ENCODE peak calls at places on chromosomes 12 and 14, in six cellular contexts. One of them, this sample, is unnamed.

GRCh38 chr12:72236071-72236705 is 36.0 kb upstream of the TRHDE start:
- DNase-seq in ovary: no peak
- DNase-seq in fibroblast of lung: peak; percentile 57
- DNase-seq in left lung: no peak
- DNase-seq in IMR-90: peak; percentile 64
- DNase-seq in tibial artery: no peak
- DNase-seq in this sample: no peak

GRCh38 chr14:76919431-76919810 is 93.2 kb downstream of the LRRC74A start:
- DNase-seq in fibroblast of lung: peak; percentile 46
- DNase-seq in left lung: no peak
- DNase-seq in ovary: no peak
- DNase-seq in IMR-90: no peak
- DNase-seq in tibial artery: no peak
- DNase-seq in this sample: no peak

GRCh38 chr12:90260136-90260535 is 551.5 kb upstream of the ATP2B1 start:
- DNase-seq in fibroblast of lung: no peak
- DNase-seq in ovary: no peak
- DNase-seq in tibial artery: no peak
- DNase-seq in IMR-90: no peak
- DNase-seq in left lung: no peak
- DNase-seq in this sample: no peak

GRCh38 chr14:50260511-50260910 is 29.1 kb upstream of the SOS2 start:
- DNase-seq in IMR-90: peak; percentile 52
- DNase-seq in ovary: no peak
- DNase-seq in tibial artery: no peak
- DNase-seq in fibroblast of lung: peak; percentile 30
- DNase-seq in left lung: no peak
- DNase-seq in this sample: no peak

GRCh38 chr12:113236539-113237354 is 15.5 kb downstream of the TPCN1 start:
- DNase-seq in left lung: no peak
- DNase-seq in tibial artery: peak; percentile 20
- DNase-seq in ovary: no peak
- DNase-seq in fibroblast of lung: no peak
- DNase-seq in IMR-90: no peak
- DNase-seq in this sample: no peak

GRCh38 chr12:31323466-31324115 is 2.4 kb downstream of the SINHCAF start:
- DNase-seq in left lung: peak; percentile 88
- DNase-seq in tibial artery: peak; percentile 41
- DNase-seq in IMR-90: no peak
- DNase-seq in fibroblast of lung: no peak
- DNase-seq in ovary: peak; percentile 59
- DNase-seq in this sample: peak; percentile 34

GRCh38 chr14:100539766-100540140 is 47.5 kb downstream of the BEGAIN start:
- DNase-seq in tibial artery: no peak
- DNase-seq in IMR-90: no peak
- DNase-seq in ovary: peak; percentile 16
- DNase-seq in fibroblast of lung: no peak
- DNase-seq in left lung: no peak
- DNase-seq in this sample: peak; percentile 5

GRCh38 chr12:2083561-2083960 is 30.8 kb downstream of the CACNA1C start:
- DNase-seq in left lung: no peak
- DNase-seq in ovary: no peak
- DNase-seq in IMR-90: no peak
- DNase-seq in tibial artery: no peak
- DNase-seq in fibroblast of lung: peak; percentile 26
- DNase-seq in this sample: no peak

GRCh38 chr14:58367296-58367695 is 28.4 kb upstream of the TOMM20L start:
- DNase-seq in tibial artery: peak; percentile 27
- DNase-seq in left lung: no peak
- DNase-seq in fibroblast of lung: no peak
- DNase-seq in IMR-90: no peak
- DNase-seq in ovary: no peak
- DNase-seq in this sample: no peak

GRCh38 chr14:85254718-85255117 is 275.2 kb upstream of the FLRT2 start:
- DNase-seq in tibial artery: no peak
- DNase-seq in left lung: no peak
- DNase-seq in ovary: no peak
- DNase-seq in IMR-90: no peak
- DNase-seq in fibroblast of lung: no peak
- DNase-seq in this sample: no peak

GRCh38 chr12:49983892-49984291 is 11.1 kb downstream of the AQP6 start:
- DNase-seq in IMR-90: peak; percentile 92
- DNase-seq in tibial artery: no peak
- DNase-seq in left lung: no peak
- DNase-seq in ovary: no peak
- DNase-seq in fibroblast of lung: peak; percentile 85
- DNase-seq in this sample: no peak

GRCh38 chr12:104671407-104672095 is 214.8 kb downstream of the CHST11 start:
- DNase-seq in tibial artery: peak; percentile 90
- DNase-seq in IMR-90: peak; percentile 84
- DNase-seq in left lung: peak; percentile 89
- DNase-seq in fibroblast of lung: peak; percentile 81
- DNase-seq in ovary: peak; percentile 37
- DNase-seq in this sample: peak; percentile 73

GRCh38 chr14:52649511-52649910 is 45.8 kb downstream of the ERO1A start:
- DNase-seq in left lung: no peak
- DNase-seq in tibial artery: no peak
- DNase-seq in fibroblast of lung: no peak
- DNase-seq in ovary: no peak
- DNase-seq in IMR-90: peak; percentile 10
- DNase-seq in this sample: no peak

GRCh38 chr12:18750087-18750486 is 12.2 kb downstream of the CAPZA3 start:
- DNase-seq in fibroblast of lung: peak; percentile 23
- DNase-seq in ovary: no peak
- DNase-seq in tibial artery: no peak
- DNase-seq in left lung: no peak
- DNase-seq in IMR-90: peak; percentile 26
- DNase-seq in this sample: no peak

GRCh38 chr12:50065726-50066310 is 8.4 kb downstream of the ASIC1 start:
- DNase-seq in left lung: no peak
- DNase-seq in ovary: no peak
- DNase-seq in fibroblast of lung: no peak
- DNase-seq in IMR-90: peak; percentile 34
- DNase-seq in tibial artery: no peak
- DNase-seq in this sample: no peak

GRCh38 chr14:37232907-37233481 is 35.3 kb downstream of the MIPOL1 start:
- DNase-seq in ovary: no peak
- DNase-seq in fibroblast of lung: peak; percentile 29
- DNase-seq in tibial artery: no peak
- DNase-seq in left lung: no peak
- DNase-seq in IMR-90: peak; percentile 69
- DNase-seq in this sample: no peak

GRCh38 chr12:95624544-95624943 is 73.3 kb upstream of the USP44 start:
- DNase-seq in left lung: no peak
- DNase-seq in tibial artery: no peak
- DNase-seq in ovary: no peak
- DNase-seq in IMR-90: peak; percentile 31
- DNase-seq in fibroblast of lung: peak; percentile 90
- DNase-seq in this sample: no peak

GRCh38 chr12:117172168-117172567 is 18.1 kb downstream of the FBXO21 start:
- DNase-seq in fibroblast of lung: no peak
- DNase-seq in ovary: no peak
- DNase-seq in tibial artery: no peak
- DNase-seq in IMR-90: no peak
- DNase-seq in left lung: no peak
- DNase-seq in this sample: no peak

GRCh38 chr12:119179335-119180021 is 747 bp downstream of the HSPB8 start:
- DNase-seq in ovary: peak; percentile 34
- DNase-seq in tibial artery: no peak
- DNase-seq in left lung: peak; percentile 60
- DNase-seq in IMR-90: peak; percentile 70
- DNase-seq in fibroblast of lung: peak; percentile 79
- DNase-seq in this sample: peak; percentile 66

GRCh38 chr12:115866909-115867525 is 410.5 kb downstream of the MED13L start:
- DNase-seq in tibial artery: no peak
- DNase-seq in left lung: no peak
- DNase-seq in IMR-90: no peak
- DNase-seq in ovary: no peak
- DNase-seq in fibroblast of lung: no peak
- DNase-seq in this sample: no peak

GRCh38 chr12:3135522-3136461 is 58.6 kb downstream of the TSPAN9 start:
- DNase-seq in IMR-90: peak; percentile 80
- DNase-seq in ovary: peak; percentile 44
- DNase-seq in tibial artery: peak; percentile 40
- DNase-seq in left lung: no peak
- DNase-seq in fibroblast of lung: peak; percentile 63
- DNase-seq in this sample: no peak

GRCh38 chr12:9113987-9114309 is 1.8 kb downstream of the A2M start:
- DNase-seq in ovary: no peak
- DNase-seq in tibial artery: no peak
- DNase-seq in fibroblast of lung: no peak
- DNase-seq in left lung: no peak
- DNase-seq in IMR-90: no peak
- DNase-seq in this sample: no peak

GRCh38 chr14:84670801-84671200 is 859.1 kb upstream of the FLRT2 start:
- DNase-seq in fibroblast of lung: no peak
- DNase-seq in IMR-90: no peak
- DNase-seq in tibial artery: no peak
- DNase-seq in left lung: no peak
- DNase-seq in ovary: no peak
- DNase-seq in this sample: no peak

GRCh38 chr12:42094277-42094676 is 50.4 kb downstream of the GXYLT1 start:
- DNase-seq in ovary: no peak
- DNase-seq in fibroblast of lung: peak; percentile 76
- DNase-seq in left lung: no peak
- DNase-seq in tibial artery: no peak
- DNase-seq in IMR-90: peak; percentile 72
- DNase-seq in this sample: no peak

GRCh38 chr12:54762390-54762789 is 91.9 kb upstream of the MUCL1 start:
- DNase-seq in left lung: no peak
- DNase-seq in tibial artery: no peak
- DNase-seq in IMR-90: no peak
- DNase-seq in ovary: no peak
- DNase-seq in fibroblast of lung: no peak
- DNase-seq in this sample: no peak

GRCh38 chr12:44372259-44372658 is 503.9 kb downstream of the NELL2 start:
- DNase-seq in IMR-90: peak; percentile 60
- DNase-seq in tibial artery: no peak
- DNase-seq in left lung: no peak
- DNase-seq in fibroblast of lung: peak; percentile 25
- DNase-seq in ovary: no peak
- DNase-seq in this sample: no peak

GRCh38 chr12:49345840-49346658 is 639 bp upstream of the DNAJC22 start:
- DNase-seq in IMR-90: no peak
- DNase-seq in tibial artery: no peak
- DNase-seq in ovary: no peak
- DNase-seq in left lung: no peak
- DNase-seq in fibroblast of lung: no peak
- DNase-seq in this sample: no peak

GRCh38 chr12:75765170-75766059 is 254.0 kb upstream of the KRR1 start:
- DNase-seq in IMR-90: no peak
- DNase-seq in fibroblast of lung: no peak
- DNase-seq in ovary: no peak
- DNase-seq in tibial artery: no peak
- DNase-seq in left lung: no peak
- DNase-seq in this sample: no peak

GRCh38 chr12:65878540-65878939 is 54.3 kb downstream of the HMGA2 start:
- DNase-seq in left lung: no peak
- DNase-seq in fibroblast of lung: peak; percentile 42
- DNase-seq in IMR-90: no peak
- DNase-seq in ovary: no peak
- DNase-seq in tibial artery: no peak
- DNase-seq in this sample: no peak

GRCh38 chr12:14394317-14395058 is 29.0 kb downstream of the ATF7IP start:
- DNase-seq in tibial artery: peak; percentile 37
- DNase-seq in fibroblast of lung: peak; percentile 94
- DNase-seq in ovary: no peak
- DNase-seq in IMR-90: peak; percentile 84
- DNase-seq in left lung: no peak
- DNase-seq in this sample: no peak

GRCh38 chr12:14393736-14394135 is 28.3 kb downstream of the ATF7IP start:
- DNase-seq in IMR-90: peak; percentile 39
- DNase-seq in fibroblast of lung: peak; percentile 74
- DNase-seq in tibial artery: no peak
- DNase-seq in ovary: no peak
- DNase-seq in left lung: no peak
- DNase-seq in this sample: no peak

GRCh38 chr12:14390885-14391530 is 25.5 kb downstream of the ATF7IP start:
- DNase-seq in tibial artery: no peak
- DNase-seq in IMR-90: no peak
- DNase-seq in ovary: no peak
- DNase-seq in fibroblast of lung: no peak
- DNase-seq in left lung: no peak
- DNase-seq in this sample: no peak

GRCh38 chr12:14387472-14387871 is 22.0 kb downstream of the ATF7IP start:
- DNase-seq in tibial artery: no peak
- DNase-seq in fibroblast of lung: no peak
- DNase-seq in left lung: no peak
- DNase-seq in IMR-90: no peak
- DNase-seq in ovary: no peak
- DNase-seq in this sample: no peak

GRCh38 chr12:14390449-14390848 is 25.0 kb downstream of the ATF7IP start:
- DNase-seq in ovary: no peak
- DNase-seq in left lung: no peak
- DNase-seq in tibial artery: no peak
- DNase-seq in IMR-90: no peak
- DNase-seq in fibroblast of lung: no peak
- DNase-seq in this sample: no peak
- TF ChIP-seq CTCF in ovary: no peak
- TF ChIP-seq CTCF in left lung: no peak
- TF ChIP-seq CTCF in tibial artery: no peak
- TF ChIP-seq CTCF in IMR-90: no peak
- TF ChIP-seq CTCF in fibroblast of lung: no peak
- TF ChIP-seq CTCF in this sample: no peak

DNA sequence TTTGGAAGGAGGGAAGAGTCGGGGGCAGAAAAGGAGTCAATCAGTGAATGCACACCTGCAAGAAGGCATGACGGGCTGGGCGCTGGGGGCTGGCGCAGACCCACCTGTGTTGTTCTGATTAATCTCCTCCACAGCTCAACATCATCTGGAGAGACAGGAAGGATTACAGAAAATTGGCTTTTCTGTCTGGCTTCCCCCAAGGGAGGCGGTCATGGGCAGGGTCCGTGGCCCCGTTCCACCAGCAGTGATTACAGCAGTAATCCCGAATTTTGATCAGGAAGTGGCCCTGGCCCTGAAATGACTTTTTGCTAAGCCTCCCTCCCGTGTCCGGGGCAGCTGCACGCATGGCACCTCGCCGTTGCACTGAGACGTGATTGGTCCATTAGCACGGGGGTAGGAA is 24.4 kb upstream of the GALNT9 start:
- DNase-seq in ovary: no peak
- DNase-seq in IMR-90: no peak
- DNase-seq in left lung: peak; percentile 59
- DNase-seq in fibroblast of lung: no peak
- DNase-seq in tibial artery: no peak
- DNase-seq in this sample: no peak
- H3K4me1 ChIP-seq in ovary: peaks cover 2% of the 10 kb centered on the region
- H3K4me1 ChIP-seq in IMR-90: no peaks in the 10 kb centered on the region
- H3K4me1 ChIP-seq in left lung: no peaks in the 10 kb centered on the region
- H3K4me1 ChIP-seq in fibroblast of lung: no peaks in the 10 kb centered on the region
- H3K4me1 ChIP-seq in tibial artery: no peaks in the 10 kb centered on the region
- H3K4me1 ChIP-seq in this sample: no peaks in the 10 kb centered on the region

GRCh38 chr14:91354979-91355685 is 62.5 kb downstream of the CCDC88C start:
- DNase-seq in ovary: no peak
- DNase-seq in tibial artery: no peak
- DNase-seq in IMR-90: no peak
- DNase-seq in left lung: no peak
- DNase-seq in fibroblast of lung: no peak
- DNase-seq in this sample: no peak
- H3K27ac ChIP-seq in ovary: no peak overlapping the region
- H3K27ac ChIP-seq in tibial artery: no peak overlapping the region
- H3K27ac ChIP-seq in IMR-90: no peak overlapping the region
- H3K27ac ChIP-seq in left lung: no peak overlapping the region
- H3K27ac ChIP-seq in fibroblast of lung: no peak overlapping the region
- H3K27ac ChIP-seq in this sample: no peak overlapping the region

GRCh38 chr12:107415066-107415465 is 270.5 kb upstream of the PWP1 start:
- DNase-seq in left lung: no peak
- DNase-seq in tibial artery: no peak
- DNase-seq in ovary: no peak
- DNase-seq in IMR-90: peak; percentile 77
- DNase-seq in fibroblast of lung: peak; percentile 89
- DNase-seq in this sample: no peak
- TF ChIP-seq CTCF in left lung: no peak
- TF ChIP-seq CTCF in tibial artery: no peak
- TF ChIP-seq CTCF in ovary: no peak
- TF ChIP-seq CTCF in IMR-90: peak; percentile 32
- TF ChIP-seq CTCF in fibroblast of lung: no peak
- TF ChIP-seq CTCF in this sample: no peak

This sample was measured in heart right ventricle.